ENCODE peak calls at places on chromosomes 1 and 21, in seven cellular contexts. U is renal cortical epithelial cell; O is GM13977; A is stimulated activated CD8-positive, alpha-beta memory T cell treated with anti-CD3 and anti-CD28 coated beads, Interleukin-7, amount 100 ng/mL, for 1 hour; Q is cardiac fibroblast; H is H9; I is lower lobe of right lung. T is an unnamed sample.

GRCh38 chr1:193338194-193338593 is 151.8 kb upstream of the B3GALT2 start:
- DNase-seq in U (no peak), O (peak; percentile 66), A (no peak), Q (peak; percentile 41), H (no peak), I (no peak), T (no peak)

GRCh38 chr1:179313004-179313403 is 19.4 kb downstream of the SOAT1 start:
- DNase-seq in U (no peak), O (no peak), A (no peak), Q (no peak), H (no peak), I (no peak), T (no peak)

GRCh38 chr1:226738421-226738994 is 574 bp downstream of the ITPKB start:
- DNase-seq in U (no peak), O (peak; percentile 43), A (no peak), Q (peak; percentile 41), H (peak; percentile 53), I (peak; percentile 65), T (no peak)

GRCh38 chr1:26038477-26038876 is 7.4 kb downstream of the SLC30A2 start:
- DNase-seq in U (no peak), O (no peak), A (no peak), Q (no peak), H (no peak), I (no peak), T (no peak)

GRCh38 chr1:33863779-33864178 is at the start of gene HMGB4:
- DNase-seq in U (no peak), O (no peak), A (no peak), Q (no peak), H (no peak), I (no peak), T (no peak)

GRCh38 chr1:47030170-47030805 is 6.8 kb downstream of the CYP4X1 start:
- DNase-seq in U (peak; percentile 8), O (no peak), A (no peak), Q (peak; percentile 56), H (no peak), I (no peak), T (no peak)

GRCh38 chr1:246971322-246971721 is 36.5 kb downstream of the ZNF695 start:
- DNase-seq in U (peak; percentile 15), O (no peak), A (no peak), Q (peak; percentile 64), H (peak; percentile 73), I (peak; percentile 57), T (no peak)

GRCh38 chr1:248860007-248860406 is 1.1 kb upstream of the ZNF692 start:
- DNase-seq in U (no peak), O (no peak), A (no peak), Q (no peak), H (no peak), I (no peak), T (no peak)

GRCh38 chr1:154716012-154716411 is 108.0 kb upstream of the ADAR start:
- DNase-seq in U (no peak), O (no peak), A (no peak), Q (no peak), H (no peak), I (no peak), T (no peak)

GRCh38 chr1:30823627-30823968 is 66.0 kb upstream of the LAPTM5 start:
- DNase-seq in U (no peak), O (no peak), A (no peak), Q (no peak), H (no peak), I (no peak), T (no peak)

GRCh38 chr1:154481058-154481457 is 21.0 kb upstream of the TDRD10 start:
- DNase-seq in U (no peak), O (no peak), A (no peak), Q (no peak), H (no peak), I (no peak), T (no peak)

GRCh38 chr1:41100170-41100569 is 78.6 kb upstream of the SLFNL1 start:
- DNase-seq in U (no peak), O (no peak), A (no peak), Q (no peak), H (no peak), I (no peak), T (no peak)

GRCh38 chr1:58238846-58239245 is 307.7 kb downstream of the OMA1 start:
- DNase-seq in U (no peak), O (no peak), A (no peak), Q (no peak), H (no peak), I (no peak), T (no peak)

GRCh38 chr1:89390707-89391106 is 26.8 kb downstream of the GBP6 start:
- DNase-seq in U (no peak), O (no peak), A (no peak), Q (no peak), H (no peak), I (no peak), T (no peak)

GRCh38 chr1:116754203-116754977 is at the start of gene CD2:
- DNase-seq in U (no peak), O (no peak), A (no peak), Q (no peak), H (no peak), I (no peak), T (no peak)

GRCh38 chr21:16195476-16195875 is 465.7 kb downstream of the USP25 start:
- DNase-seq in U (peak; percentile 51), O (no peak), A (no peak), Q (peak; percentile 66), H (no peak), I (no peak), T (no peak)

GRCh38 chr1:167526659-167527383 is 8.5 kb upstream of the CD247 start:
- DNase-seq in U (no peak), O (no peak), A (no peak), Q (no peak), H (no peak), I (no peak), T (no peak)

GRCh38 chr1:208837242-208837641 is 593.1 kb upstream of the PLXNA2 start:
- DNase-seq in U (no peak), O (no peak), A (no peak), Q (no peak), H (no peak), I (no peak), T (no peak)

GRCh38 chr1:36160949-36161485 is 5.1 kb downstream of the MAP7D1 start:
- DNase-seq in U (no peak), O (peak; percentile 68), A (no peak), Q (peak; percentile 75), H (peak; percentile 84), I (peak; percentile 78), T (peak; percentile 47)

T was measured in T1000.